ENCODE peak calls at places on chromosome 5, in nine cellular contexts. One of them, this sample, is unnamed.

GRCh38 chr5:159702301-159702700 is 214.0 kb upstream of the ADRA1B start:
- DNase-seq in RWPE2: no peak
- DNase-seq in AG10803: no peak
- DNase-seq in ascending aorta: no peak
- DNase-seq in SK-N-SH: no peak
- DNase-seq in heart left ventricle: no peak
- DNase-seq in fibroblast of pulmonary artery: no peak
- DNase-seq in CD8-positive, alpha-beta memory T cell: no peak
- DNase-seq in skeletal muscle cell: no peak
- DNase-seq in this sample: no peak

GRCh38 chr5:168679515-168679920 is 100.3 kb upstream of the PANK3 start:
- DNase-seq in RWPE2: no peak
- DNase-seq in AG10803: peak; percentile 66
- DNase-seq in ascending aorta: peak; percentile 83
- DNase-seq in SK-N-SH: peak; percentile 82
- DNase-seq in heart left ventricle: peak; percentile 72
- DNase-seq in fibroblast of pulmonary artery: peak; percentile 84
- DNase-seq in CD8-positive, alpha-beta memory T cell: peak; percentile 29
- DNase-seq in skeletal muscle cell: no peak
- DNase-seq in this sample: peak; percentile 94

GRCh38 chr5:104706570-104706969 is 1144.0 kb upstream of the NUDT12 start:
- DNase-seq in RWPE2: no peak
- DNase-seq in AG10803: no peak
- DNase-seq in ascending aorta: no peak
- DNase-seq in SK-N-SH: no peak
- DNase-seq in heart left ventricle: no peak
- DNase-seq in fibroblast of pulmonary artery: no peak
- DNase-seq in CD8-positive, alpha-beta memory T cell: no peak
- DNase-seq in skeletal muscle cell: no peak
- DNase-seq in this sample: no peak

GRCh38 chr5:154842689-154843530 is 7.5 kb downstream of the FAXDC2 start:
- DNase-seq in RWPE2: no peak
- DNase-seq in AG10803: no peak
- DNase-seq in ascending aorta: no peak
- DNase-seq in SK-N-SH: no peak
- DNase-seq in heart left ventricle: no peak
- DNase-seq in fibroblast of pulmonary artery: no peak
- DNase-seq in CD8-positive, alpha-beta memory T cell: no peak
- DNase-seq in skeletal muscle cell: no peak
- DNase-seq in this sample: no peak

GRCh38 chr5:141513021-141513626 is 24.2 kb downstream of the PCDHGC5 start:
- DNase-seq in RWPE2: no peak
- DNase-seq in AG10803: peak; percentile 55
- DNase-seq in ascending aorta: no peak
- DNase-seq in SK-N-SH: peak; percentile 72
- DNase-seq in heart left ventricle: peak; percentile 53
- DNase-seq in fibroblast of pulmonary artery: peak; percentile 51
- DNase-seq in CD8-positive, alpha-beta memory T cell: no peak
- DNase-seq in skeletal muscle cell: no peak
- DNase-seq in this sample: no peak

GRCh38 chr5:109739741-109740140 is 50.0 kb downstream of the MAN2A1 start:
- DNase-seq in RWPE2: no peak
- DNase-seq in AG10803: no peak
- DNase-seq in ascending aorta: no peak
- DNase-seq in SK-N-SH: no peak
- DNase-seq in heart left ventricle: no peak
- DNase-seq in fibroblast of pulmonary artery: peak; percentile 31
- DNase-seq in CD8-positive, alpha-beta memory T cell: no peak
- DNase-seq in skeletal muscle cell: no peak
- DNase-seq in this sample: no peak

GRCh38 chr5:143006511-143006910 is 236.3 kb downstream of the ARHGAP26 start:
- DNase-seq in RWPE2: no peak
- DNase-seq in AG10803: peak; percentile 29
- DNase-seq in ascending aorta: no peak
- DNase-seq in SK-N-SH: no peak
- DNase-seq in heart left ventricle: no peak
- DNase-seq in fibroblast of pulmonary artery: no peak
- DNase-seq in CD8-positive, alpha-beta memory T cell: no peak
- DNase-seq in skeletal muscle cell: no peak
- DNase-seq in this sample: no peak

GRCh38 chr5:123645024-123645603 is 133.1 kb downstream of the CSNK1G3 start:
- DNase-seq in RWPE2: no peak
- DNase-seq in AG10803: no peak
- DNase-seq in ascending aorta: no peak
- DNase-seq in SK-N-SH: no peak
- DNase-seq in heart left ventricle: no peak
- DNase-seq in fibroblast of pulmonary artery: no peak
- DNase-seq in CD8-positive, alpha-beta memory T cell: no peak
- DNase-seq in skeletal muscle cell: no peak
- DNase-seq in this sample: no peak

GRCh38 chr5:94360382-94360781 is 258.0 kb downstream of the KIAA0825 start:
- DNase-seq in RWPE2: no peak
- DNase-seq in AG10803: no peak
- DNase-seq in ascending aorta: no peak
- DNase-seq in SK-N-SH: no peak
- DNase-seq in heart left ventricle: no peak
- DNase-seq in fibroblast of pulmonary artery: no peak
- DNase-seq in CD8-positive, alpha-beta memory T cell: no peak
- DNase-seq in skeletal muscle cell: no peak
- DNase-seq in this sample: no peak

GRCh38 chr5:94359880-94360279 is 258.5 kb downstream of the KIAA0825 start:
- DNase-seq in RWPE2: no peak
- DNase-seq in AG10803: no peak
- DNase-seq in ascending aorta: no peak
- DNase-seq in SK-N-SH: no peak
- DNase-seq in heart left ventricle: no peak
- DNase-seq in fibroblast of pulmonary artery: no peak
- DNase-seq in CD8-positive, alpha-beta memory T cell: no peak
- DNase-seq in skeletal muscle cell: no peak
- DNase-seq in this sample: no peak

GRCh38 chr5:94361832-94362754 is 256.3 kb downstream of the KIAA0825 start:
- DNase-seq in RWPE2: no peak
- DNase-seq in AG10803: no peak
- DNase-seq in ascending aorta: no peak
- DNase-seq in SK-N-SH: no peak
- DNase-seq in heart left ventricle: no peak
- DNase-seq in fibroblast of pulmonary artery: no peak
- DNase-seq in CD8-positive, alpha-beta memory T cell: no peak
- DNase-seq in skeletal muscle cell: no peak
- DNase-seq in this sample: no peak

GRCh38 chr5:94362857-94363256 is 255.5 kb downstream of the KIAA0825 start:
- DNase-seq in RWPE2: no peak
- DNase-seq in AG10803: no peak
- DNase-seq in ascending aorta: no peak
- DNase-seq in SK-N-SH: no peak
- DNase-seq in heart left ventricle: no peak
- DNase-seq in fibroblast of pulmonary artery: no peak
- DNase-seq in CD8-positive, alpha-beta memory T cell: no peak
- DNase-seq in skeletal muscle cell: no peak
- DNase-seq in this sample: no peak

GRCh38 chr5:94361161-94361560 is 257.2 kb downstream of the KIAA0825 start:
- DNase-seq in RWPE2: no peak
- DNase-seq in AG10803: peak; percentile 61
- DNase-seq in ascending aorta: no peak
- DNase-seq in SK-N-SH: peak; percentile 13
- DNase-seq in heart left ventricle: no peak
- DNase-seq in fibroblast of pulmonary artery: no peak
- DNase-seq in CD8-positive, alpha-beta memory T cell: no peak
- DNase-seq in skeletal muscle cell: no peak
- DNase-seq in this sample: no peak
- H3K4me3 ChIP-seq in RWPE2: no peak overlapping the region
- H3K4me3 ChIP-seq in AG10803: no peak overlapping the region
- H3K4me3 ChIP-seq in ascending aorta: no peak overlapping the region
- H3K4me3 ChIP-seq in SK-N-SH: no peak overlapping the region
- H3K4me3 ChIP-seq in heart left ventricle: no peak overlapping the region
- H3K4me3 ChIP-seq in fibroblast of pulmonary artery: no peak overlapping the region
- H3K4me3 ChIP-seq in CD8-positive, alpha-beta memory T cell: no peak overlapping the region
- H3K4me3 ChIP-seq in skeletal muscle cell: no peak overlapping the region
- H3K4me3 ChIP-seq in this sample: no peak overlapping the region

DNA sequence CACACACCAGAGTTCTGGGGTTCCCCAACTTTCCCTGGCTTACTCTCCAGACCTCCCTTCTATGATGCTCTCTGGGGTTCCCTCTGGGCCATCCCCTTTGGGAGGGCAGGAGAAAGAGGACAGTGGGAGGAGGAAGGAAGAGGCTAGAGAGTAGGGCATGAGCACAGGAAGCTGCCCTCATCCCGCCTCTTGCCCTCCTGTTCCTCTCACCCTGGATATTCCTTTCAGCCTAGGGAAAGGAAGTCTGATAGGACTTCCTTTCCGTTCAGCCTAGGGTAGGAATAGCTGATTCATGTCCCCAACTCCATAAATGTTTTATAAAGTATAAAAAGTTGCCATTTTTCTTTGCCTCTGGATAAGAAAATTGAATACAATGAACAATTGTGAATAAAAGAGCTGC is 7.4 kb downstream of the MAP1B start:
- DNase-seq in RWPE2: no peak
- DNase-seq in AG10803: no peak
- DNase-seq in ascending aorta: no peak
- DNase-seq in SK-N-SH: no peak
- DNase-seq in heart left ventricle: no peak
- DNase-seq in fibroblast of pulmonary artery: no peak
- DNase-seq in CD8-positive, alpha-beta memory T cell: no peak
- DNase-seq in skeletal muscle cell: no peak
- DNase-seq in this sample: no peak
- H3K4me3 ChIP-seq in RWPE2: no peak overlapping the region
- H3K4me3 ChIP-seq in AG10803: no peak overlapping the region
- H3K4me3 ChIP-seq in ascending aorta: no peak overlapping the region
- H3K4me3 ChIP-seq in SK-N-SH: no peak overlapping the region
- H3K4me3 ChIP-seq in heart left ventricle: no peak overlapping the region
- H3K4me3 ChIP-seq in fibroblast of pulmonary artery: no peak overlapping the region
- H3K4me3 ChIP-seq in CD8-positive, alpha-beta memory T cell: no peak overlapping the region
- H3K4me3 ChIP-seq in skeletal muscle cell: no peak overlapping the region
- H3K4me3 ChIP-seq in this sample: no peak overlapping the region

DNA sequence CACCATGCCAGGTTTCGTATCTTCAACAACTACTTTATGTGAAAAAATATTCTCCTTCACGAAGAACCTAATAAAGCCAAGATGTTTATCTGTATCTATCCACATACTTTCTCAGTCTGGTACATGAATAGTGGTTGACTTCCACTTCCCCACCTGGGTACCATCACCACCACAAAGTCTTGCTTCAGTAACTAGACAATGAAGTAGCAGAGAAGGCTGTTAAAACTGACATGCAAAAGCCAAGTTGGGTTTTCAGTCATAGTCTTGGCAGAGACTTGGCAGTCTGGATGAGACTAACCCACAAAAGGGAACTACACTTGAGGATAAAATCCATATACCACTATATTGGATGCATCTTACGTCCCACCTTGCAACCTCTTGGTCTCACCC is 5.0 kb downstream of the P4HA2 start:
- DNase-seq in RWPE2: no peak
- DNase-seq in AG10803: no peak
- DNase-seq in ascending aorta: no peak
- DNase-seq in SK-N-SH: no peak
- DNase-seq in heart left ventricle: no peak
- DNase-seq in fibroblast of pulmonary artery: no peak
- DNase-seq in CD8-positive, alpha-beta memory T cell: no peak
- DNase-seq in skeletal muscle cell: no peak
- DNase-seq in this sample: no peak
- H3K4me3 ChIP-seq in RWPE2: no peak overlapping the region
- H3K4me3 ChIP-seq in AG10803: no peak overlapping the region
- H3K4me3 ChIP-seq in ascending aorta: no peak overlapping the region
- H3K4me3 ChIP-seq in SK-N-SH: no peak overlapping the region
- H3K4me3 ChIP-seq in heart left ventricle: no peak overlapping the region
- H3K4me3 ChIP-seq in fibroblast of pulmonary artery: no peak overlapping the region
- H3K4me3 ChIP-seq in CD8-positive, alpha-beta memory T cell: no peak overlapping the region
- H3K4me3 ChIP-seq in skeletal muscle cell: no peak overlapping the region
- H3K4me3 ChIP-seq in this sample: no peak overlapping the region

GRCh38 chr5:84383296-84383815 is 1.3 kb downstream of the EDIL3 start:
- DNase-seq in RWPE2: no peak
- DNase-seq in AG10803: no peak
- DNase-seq in ascending aorta: no peak
- DNase-seq in SK-N-SH: no peak
- DNase-seq in heart left ventricle: no peak
- DNase-seq in fibroblast of pulmonary artery: no peak
- DNase-seq in CD8-positive, alpha-beta memory T cell: no peak
- DNase-seq in skeletal muscle cell: no peak
- DNase-seq in this sample: no peak

GRCh38 chr5:84385705-84386104 is 1.0 kb upstream of the EDIL3 start:
- DNase-seq in RWPE2: no peak
- DNase-seq in AG10803: no peak
- DNase-seq in ascending aorta: no peak
- DNase-seq in SK-N-SH: no peak
- DNase-seq in heart left ventricle: no peak
- DNase-seq in fibroblast of pulmonary artery: no peak
- DNase-seq in CD8-positive, alpha-beta memory T cell: no peak
- DNase-seq in skeletal muscle cell: no peak
- DNase-seq in this sample: no peak

GRCh38 chr5:84382363-84383295 is 2.1 kb downstream of the EDIL3 start:
- DNase-seq in RWPE2: peak; percentile 76
- DNase-seq in AG10803: peak; percentile 24
- DNase-seq in ascending aorta: peak; percentile 69
- DNase-seq in SK-N-SH: peak; percentile 61
- DNase-seq in heart left ventricle: peak; percentile 25
- DNase-seq in fibroblast of pulmonary artery: peak; percentile 58
- DNase-seq in CD8-positive, alpha-beta memory T cell: no peak
- DNase-seq in skeletal muscle cell: no peak
- DNase-seq in this sample: peak; percentile 24

GRCh38 chr5:84383816-84384603 is 670 bp downstream of the EDIL3 start:
- DNase-seq in RWPE2: peak; percentile 49
- DNase-seq in AG10803: peak; percentile 41
- DNase-seq in ascending aorta: peak; percentile 71
- DNase-seq in SK-N-SH: peak; percentile 51
- DNase-seq in heart left ventricle: peak; percentile 23
- DNase-seq in fibroblast of pulmonary artery: peak; percentile 67
- DNase-seq in CD8-positive, alpha-beta memory T cell: no peak
- DNase-seq in skeletal muscle cell: no peak
- DNase-seq in this sample: no peak

DNA sequence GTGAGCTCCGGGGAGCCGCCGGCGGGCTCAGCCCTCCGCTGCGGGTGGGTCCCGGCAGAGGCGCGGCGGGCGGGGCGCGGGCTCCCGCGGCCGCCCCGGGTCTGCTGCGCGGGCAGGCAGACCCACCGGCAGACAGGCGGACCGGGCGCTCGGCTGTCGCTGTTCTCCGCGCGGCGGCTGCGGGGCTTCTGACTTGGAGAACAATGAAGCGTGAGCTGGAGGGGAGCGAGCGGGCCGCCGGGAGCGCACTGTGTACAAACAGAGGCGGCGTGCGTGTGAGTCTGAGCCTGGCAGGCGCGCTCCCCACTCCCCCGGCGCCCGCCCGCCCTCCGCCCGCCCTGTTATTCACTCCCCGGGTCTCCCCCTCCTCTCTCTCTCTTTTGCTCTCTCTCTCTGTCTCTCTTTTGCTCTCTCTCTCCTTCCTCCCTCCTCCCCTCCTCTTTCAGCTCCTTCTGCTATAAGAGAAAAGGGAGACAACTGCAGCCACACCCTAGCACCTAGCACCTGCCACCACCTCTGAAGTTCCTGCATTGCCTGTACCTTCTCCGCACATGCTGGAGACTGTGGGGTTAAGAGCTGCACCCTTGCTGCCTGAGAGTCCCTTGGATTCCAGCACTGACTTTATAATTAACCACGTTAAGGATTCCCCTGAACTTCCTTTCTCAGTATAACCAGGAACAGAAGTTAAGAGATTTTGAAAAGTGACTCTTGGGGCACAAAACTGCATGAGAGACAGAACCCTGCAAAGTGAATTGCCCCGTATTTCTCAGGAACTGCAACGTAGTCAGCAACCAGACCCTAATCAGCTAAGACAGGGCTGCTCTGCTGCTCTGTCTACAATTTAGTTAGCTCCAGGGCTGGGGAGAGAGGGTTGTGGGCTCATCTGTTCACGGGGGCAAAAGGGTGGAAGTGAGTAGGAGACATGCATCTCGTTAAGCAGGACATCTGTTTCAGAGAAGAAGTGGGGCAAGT is at the start of gene EDIL3:
- DNase-seq in RWPE2: peak; percentile 69
- DNase-seq in AG10803: peak; percentile 29
- DNase-seq in ascending aorta: peak; percentile 72
- DNase-seq in SK-N-SH: peak; percentile 62
- DNase-seq in heart left ventricle: peak; percentile 23
- DNase-seq in fibroblast of pulmonary artery: peak; percentile 60
- DNase-seq in CD8-positive, alpha-beta memory T cell: no peak
- DNase-seq in skeletal muscle cell: no peak
- DNase-seq in this sample: no peak
- H3K4me3 ChIP-seq in RWPE2: peak within 1 kb of the TSS; percentile 35
- H3K4me3 ChIP-seq in AG10803: peak within 1 kb of the TSS; percentile 64
- H3K4me3 ChIP-seq in ascending aorta: peak within 1 kb of the TSS; percentile 88
- H3K4me3 ChIP-seq in SK-N-SH: peak within 1 kb of the TSS; percentile 71
- H3K4me3 ChIP-seq in heart left ventricle: peak within 1 kb of the TSS; percentile 75
- H3K4me3 ChIP-seq in fibroblast of pulmonary artery: peak within 1 kb of the TSS; percentile 72
- H3K4me3 ChIP-seq in CD8-positive, alpha-beta memory T cell: no peak within 1 kb of the TSS
- H3K4me3 ChIP-seq in skeletal muscle cell: peak within 1 kb of the TSS; percentile 65
- H3K4me3 ChIP-seq in this sample: peak within 1 kb of the TSS; percentile 16

This sample was measured in lower leg skin.